ENCODE peak calls at places on chromosomes 1 and 21, in six cellular contexts. H, F, X, Q, I and R are unnamed samples.

GRCh38 chr1:118788372-118788955 is 199.7 kb downstream of the TBX15 start:
- DNase-seq in H (peak), F (no peak), X (no peak), Q (no peak), I (peak), R (no peak)

GRCh38 chr1:86155061-86155806 is 1.3 kb downstream of the COL24A1 start:
- DNase-seq in H (no peak), F (no peak), X (peak), Q (no peak), I (peak), R (no peak)

GRCh38 chr1:190000365-190000872 is 477.2 kb downstream of the BRINP3 start:
- DNase-seq in H (no peak), F (no peak), X (peak), Q (peak), I (peak), R (no peak)

GRCh38 chr1:56585985-56586384 is 6.6 kb upstream of the PLPP3 start:
- DNase-seq in H (no peak), F (no peak), X (no peak), Q (no peak), I (no peak), R (no peak)

GRCh38 chr1:62240651-62241050 is 46.0 kb downstream of the L1TD1 start:
- DNase-seq in H (no peak), F (no peak), X (no peak), Q (no peak), I (no peak), R (no peak)

GRCh38 chr1:200410566-200410878 is 686 bp upstream of the ZNF281 start:
- DNase-seq in H (no peak), F (no peak), X (peak), Q (no peak), I (no peak), R (no peak)

GRCh38 chr21:42302292-42302650 is 12.9 kb downstream of the TFF3 start:
- DNase-seq in H (no peak), F (no peak), X (no peak), Q (no peak), I (no peak), R (no peak)

GRCh38 chr1:1433804-1434130 is 1.7 kb upstream of the VWA1 start:
- DNase-seq in H (no peak), F (no peak), X (peak), Q (no peak), I (no peak), R (no peak)

GRCh38 chr1:220991506-220991905 is 112.3 kb downstream of the HLX start:
- DNase-seq in H (no peak), F (no peak), X (no peak), Q (no peak), I (no peak), R (no peak)

GRCh38 chr21:36125513-36126121 is 9.3 kb upstream of the CBR3 start:
- DNase-seq in H (peak), F (peak), X (peak), Q (peak), I (peak), R (peak)

GRCh38 chr1:201115390-201115937 is 3.2 kb upstream of the CACNA1S start:
- DNase-seq in H (no peak), F (no peak), X (no peak), Q (no peak), I (no peak), R (no peak)

GRCh38 chr1:218846166-218846565 is 327.5 kb upstream of the LYPLAL1 start:
- DNase-seq in H (no peak), F (no peak), X (no peak), Q (no peak), I (no peak), R (no peak)

GRCh38 chr1:198494658-198495103 is 45.8 kb downstream of the ATP6V1G3 start:
- DNase-seq in H (no peak), F (no peak), X (no peak), Q (no peak), I (no peak), R (no peak)

GRCh38 chr1:200207711-200208126 is 180.2 kb downstream of the NR5A2 start:
- DNase-seq in H (peak), F (no peak), X (no peak), Q (no peak), I (peak), R (no peak)

GRCh38 chr1:160149235-160149634 is 2.2 kb upstream of the ATP1A4 start:
- DNase-seq in H (no peak), F (no peak), X (no peak), Q (no peak), I (peak), R (no peak)

GRCh38 chr1:94247146-94248094 is 10.0 kb upstream of the ARHGAP29 start:
- DNase-seq in H (peak), F (no peak), X (peak), Q (peak), I (peak), R (no peak)

GRCh38 chr1:206890125-206890637 is 7.1 kb upstream of the IL24 start:
- DNase-seq in H (no peak), F (no peak), X (peak), Q (peak), I (peak), R (no peak)

GRCh38 chr1:45003741-45004140 is 7.4 kb downstream of the HECTD3 start:
- DNase-seq in H (no peak), F (no peak), X (no peak), Q (no peak), I (no peak), R (no peak)

GRCh38 chr21:44403106-44404020 is 49.9 kb downstream of the TRPM2 start:
- DNase-seq in H (no peak), F (no peak), X (no peak), Q (no peak), I (no peak), R (no peak)

GRCh38 chr1:100567062-100567461 is 29.1 kb downstream of the GPR88 start:
- DNase-seq in H (no peak), F (no peak), X (no peak), Q (no peak), I (no peak), R (no peak)

GRCh38 chr1:23529146-23530088 is 1.6 kb downstream of the E2F2 start:
- DNase-seq in H (no peak), F (no peak), X (no peak), Q (peak), I (no peak), R (no peak)

GRCh38 chr1:180988221-180988826 is 34.3 kb downstream of the STX6 start:
- DNase-seq in H (no peak), F (no peak), X (no peak), Q (no peak), I (no peak), R (no peak)

GRCh38 chr1:169572184-169572583 is 14.1 kb downstream of the F5 start:
- DNase-seq in H (no peak), F (no peak), X (peak), Q (peak), I (no peak), R (no peak)

GRCh38 chr1:20365421-20366075 is 74.9 kb downstream of the VWA5B1 start:
- DNase-seq in H (no peak), F (no peak), X (no peak), Q (no peak), I (no peak), R (no peak)

GRCh38 chr21:15301736-15302135 is 236.9 kb upstream of the NRIP1 start:
- DNase-seq in H (peak), F (no peak), X (no peak), Q (peak), I (no peak), R (no peak)

GRCh38 chr1:202821467-202821866 is 10.7 kb downstream of the PCAT6 start:
- DNase-seq in H (no peak), F (no peak), X (peak), Q (no peak), I (no peak), R (no peak)

GRCh38 chr1:151990856-151991198 is 2.8 kb downstream of the S100A10 start:
- DNase-seq in H (peak), F (no peak), X (no peak), Q (peak), I (peak), R (no peak)

GRCh38 chr1:221286399-221286798 is 407.2 kb downstream of the HLX start:
- DNase-seq in H (no peak), F (no peak), X (no peak), Q (no peak), I (no peak), R (no peak)

GRCh38 chr1:18123467-18123992 is 15.9 kb downstream of the IGSF21 start:
- DNase-seq in H (no peak), F (no peak), X (no peak), Q (no peak), I (no peak), R (no peak)

DNA sequence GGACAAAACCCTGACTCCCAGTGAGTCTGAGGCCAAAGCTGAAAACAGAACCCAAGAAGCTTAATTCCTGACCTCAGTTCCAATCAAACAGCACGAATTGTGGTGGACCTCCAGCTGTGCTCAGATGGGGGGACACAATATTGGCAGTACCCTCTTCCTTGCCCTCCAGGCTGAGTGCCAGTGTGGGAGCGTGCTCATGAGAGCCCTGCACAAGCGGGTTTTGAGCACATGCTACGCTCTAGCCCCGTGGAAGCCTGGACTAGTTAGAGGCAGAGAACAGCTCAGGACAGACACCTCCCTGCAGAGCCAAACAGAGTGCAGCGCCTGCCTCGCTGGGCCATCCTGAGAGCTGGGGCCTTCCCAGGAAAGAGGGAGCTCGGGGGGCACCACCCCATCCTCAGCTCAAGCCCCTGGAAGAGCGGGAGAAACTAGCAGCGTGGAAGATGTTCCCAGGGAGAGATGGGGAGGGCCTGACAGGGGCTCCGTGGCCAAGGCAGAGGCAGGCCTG is 2.8 kb upstream of the SLC25A34 start:
- DNase-seq in H (no peak), F (no peak), X (no peak), Q (no peak), I (no peak), R (no peak)
- H3K27ac ChIP-seq in H (no peak), F (no peak), X (no peak), Q (no peak), I (no peak), R (no peak)

GRCh38 chr1:183180213-183180612 is 5.9 kb upstream of the LAMC2 start:
- DNase-seq in H (peak), F (no peak), X (no peak), Q (peak), I (peak), R (no peak)
- H3K27ac ChIP-seq in H (peak), F (no peak), X (no peak), Q (peak), I (no peak), R (no peak)

GRCh38 chr1:36279789-36280296 is 26.3 kb upstream of the SH3D21 start:
- DNase-seq in H (no peak), F (no peak), X (no peak), Q (no peak), I (no peak), R (no peak)
- H3K27ac ChIP-seq in H (no peak), F (no peak), X (no peak), Q (no peak), I (no peak), R (no peak)

DNA sequence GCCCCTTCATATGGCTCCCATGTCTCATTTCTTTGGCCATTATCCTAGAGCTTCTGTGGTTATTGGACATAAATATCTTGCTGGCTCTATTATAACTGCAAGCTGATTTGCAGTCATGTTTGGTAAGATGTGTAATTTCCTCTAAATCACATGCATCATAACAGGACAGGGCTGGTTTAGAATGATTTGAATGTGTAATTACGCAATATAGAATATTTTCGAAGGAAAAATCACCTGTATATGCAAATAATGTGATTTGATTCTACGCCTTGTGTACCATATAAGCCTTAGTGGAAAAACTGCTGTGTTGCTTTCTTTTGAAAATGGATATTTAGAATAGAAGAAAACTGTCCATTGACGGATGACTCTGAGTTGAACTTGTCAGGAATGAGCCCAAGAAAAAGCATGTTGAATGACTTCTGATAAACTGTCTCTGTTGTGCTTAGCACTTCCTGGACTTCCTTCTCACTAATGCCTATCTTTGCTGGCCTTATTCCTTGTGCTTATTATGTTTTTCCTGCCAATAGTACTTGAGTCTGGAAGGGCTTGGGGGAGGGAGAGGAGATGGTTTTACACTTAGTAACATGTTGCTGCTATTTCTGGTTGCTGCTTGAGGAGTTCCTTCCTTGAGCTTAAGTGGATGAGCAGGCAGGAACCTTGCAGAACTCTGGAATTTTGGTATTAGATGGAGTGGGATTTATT is 6.5 kb downstream of the CACHD1 start:
- DNase-seq in H (peak), F (no peak), X (no peak), Q (no peak), I (peak), R (no peak)
- H3K27ac ChIP-seq in H (no peak), F (no peak), X (no peak), Q (no peak), I (no peak), R (no peak)

GRCh38 chr1:164821648-164822047 is 262.7 kb downstream of the PBX1 start:
- DNase-seq in H (no peak), F (no peak), X (no peak), Q (no peak), I (no peak), R (no peak)

GRCh38 chr1:164823486-164824279 is 264.7 kb downstream of the PBX1 start:
- DNase-seq in H (peak), F (no peak), X (peak), Q (no peak), I (peak), R (no peak)

DNA sequence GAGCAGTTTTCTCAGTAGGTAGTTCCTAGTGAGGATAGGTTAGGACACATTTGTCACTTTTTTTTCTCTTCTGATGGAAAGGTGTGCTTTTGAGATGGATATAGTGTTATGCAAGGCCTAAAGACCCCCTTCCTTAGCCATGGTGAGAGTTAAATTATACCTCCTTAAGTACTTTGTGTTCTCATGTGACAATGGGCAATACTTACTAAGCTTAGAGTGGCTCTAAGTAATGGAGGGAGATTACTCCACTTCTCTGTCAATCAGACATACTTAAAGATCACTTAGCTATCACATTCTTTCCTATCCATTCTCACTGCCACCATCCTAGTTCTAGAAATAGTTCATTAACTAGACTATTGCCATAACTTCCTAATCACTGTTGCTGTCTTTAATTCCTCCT is 265.6 kb downstream of the PBX1 start:
- DNase-seq in H (no peak), F (no peak), X (no peak), Q (no peak), I (no peak), R (no peak)
- H3K27ac ChIP-seq in H (no peak), F (no peak), X (no peak), Q (no peak), I (no peak), R (no peak)

GRCh38 chr21:32329331-32329730 is 30.7 kb downstream of the MRAP start:
- DNase-seq in H (no peak), F (no peak), X (no peak), Q (no peak), I (peak), R (no peak)

GRCh38 chr21:32331444-32332305 is 33.0 kb downstream of the MRAP start:
- DNase-seq in H (no peak), F (no peak), X (no peak), Q (no peak), I (no peak), R (peak)

GRCh38 chr21:32328595-32328994 is 29.9 kb downstream of the MRAP start:
- DNase-seq in H (no peak), F (no peak), X (no peak), Q (no peak), I (peak), R (no peak)

GRCh38 chr21:32330784-32331311 is 32.2 kb downstream of the MRAP start:
- DNase-seq in H (no peak), F (no peak), X (peak), Q (no peak), I (no peak), R (no peak)

GRCh38 chr21:32329776-32330175 is 31.1 kb downstream of the MRAP start:
- DNase-seq in H (no peak), F (no peak), X (peak), Q (no peak), I (peak), R (no peak)
- H3K27ac ChIP-seq in H (peak), F (no peak), X (no peak), Q (no peak), I (peak), R (peak)

GRCh38 chr1:183889095-183889494 is 84.2 kb downstream of the RGL1 start:
- DNase-seq in H (no peak), F (no peak), X (no peak), Q (no peak), I (no peak), R (no peak)
- H3K27ac ChIP-seq in H (no peak), F (no peak), X (no peak), Q (no peak), I (no peak), R (peak)